ENCODE peak calls at places on chromosomes 6 and 20, in ten cellular contexts. O is cardiac muscle cell; T is right lobe of liver; R is mucosa of descending colon; H is PC-9; Q is CD8-positive, alpha-beta T cell; N is HepG2; D is lower lobe of right lung; W is GM12865; V is fibroblast of mammary gland. C is an unnamed sample.

GRCh38 chr6:139161817-139162284 is 27.0 kb downstream of the HECA start:
- DNase-seq in H (no peak), W (peak), N (no peak), D (no peak), R (no peak), O (no peak), Q (peak), T (no peak), V (no peak), C (no peak)

GRCh38 chr6:148746363-148747144 is at the start of gene UST:
- DNase-seq in T (peak), W (peak), O (peak), R (peak), D (peak), N (no peak), V (peak), H (peak), Q (peak), C (peak)

GRCh38 chr6:139846538-139847321 is 472.3 kb upstream of the CITED2 start:
- DNase-seq in N (no peak), V (no peak), R (peak), D (peak), T (no peak), Q (no peak), H (no peak), W (no peak), O (peak), C (no peak)

GRCh38 chr6:20086992-20087391 is 125.3 kb downstream of the MBOAT1 start:
- DNase-seq in O (no peak), Q (no peak), W (no peak), V (no peak), D (no peak), R (no peak), N (no peak), H (no peak), T (no peak), C (no peak)

GRCh38 chr6:149389509-149390297 is 10.4 kb upstream of the SUMO4 start:
- DNase-seq in R (no peak), Q (no peak), V (peak), O (no peak), H (no peak), W (no peak), T (no peak), N (no peak), D (no peak), C (no peak)

GRCh38 chr20:8291873-8292272 is 159.8 kb downstream of the PLCB1 start:
- DNase-seq in R (no peak), T (no peak), V (no peak), W (no peak), O (no peak), H (no peak), Q (no peak), N (no peak), D (no peak), C (peak)

GRCh38 chr20:17957505-17958325 is 10.9 kb downstream of the SNX5 start:
- DNase-seq in N (no peak), R (no peak), D (no peak), T (no peak), O (no peak), W (no peak), Q (no peak), H (no peak), V (no peak), C (no peak)

GRCh38 chr6:131199568-131200272 is 64.5 kb downstream of the AKAP7 start:
- DNase-seq in R (peak), H (no peak), W (peak), D (no peak), Q (peak), N (peak), O (peak), T (no peak), V (peak), C (peak)

GRCh38 chr6:14655201-14655988 is 537.8 kb downstream of the CD83 start:
- DNase-seq in H (no peak), N (no peak), O (no peak), R (no peak), T (no peak), V (no peak), D (no peak), Q (no peak), W (no peak), C (peak)
- H3K4me3 ChIP-seq in H (no peak), N (no peak), O (no peak), R (no peak), T (no peak), V (no peak), D (no peak), Q (no peak), W (no peak), C (no peak)

DNA sequence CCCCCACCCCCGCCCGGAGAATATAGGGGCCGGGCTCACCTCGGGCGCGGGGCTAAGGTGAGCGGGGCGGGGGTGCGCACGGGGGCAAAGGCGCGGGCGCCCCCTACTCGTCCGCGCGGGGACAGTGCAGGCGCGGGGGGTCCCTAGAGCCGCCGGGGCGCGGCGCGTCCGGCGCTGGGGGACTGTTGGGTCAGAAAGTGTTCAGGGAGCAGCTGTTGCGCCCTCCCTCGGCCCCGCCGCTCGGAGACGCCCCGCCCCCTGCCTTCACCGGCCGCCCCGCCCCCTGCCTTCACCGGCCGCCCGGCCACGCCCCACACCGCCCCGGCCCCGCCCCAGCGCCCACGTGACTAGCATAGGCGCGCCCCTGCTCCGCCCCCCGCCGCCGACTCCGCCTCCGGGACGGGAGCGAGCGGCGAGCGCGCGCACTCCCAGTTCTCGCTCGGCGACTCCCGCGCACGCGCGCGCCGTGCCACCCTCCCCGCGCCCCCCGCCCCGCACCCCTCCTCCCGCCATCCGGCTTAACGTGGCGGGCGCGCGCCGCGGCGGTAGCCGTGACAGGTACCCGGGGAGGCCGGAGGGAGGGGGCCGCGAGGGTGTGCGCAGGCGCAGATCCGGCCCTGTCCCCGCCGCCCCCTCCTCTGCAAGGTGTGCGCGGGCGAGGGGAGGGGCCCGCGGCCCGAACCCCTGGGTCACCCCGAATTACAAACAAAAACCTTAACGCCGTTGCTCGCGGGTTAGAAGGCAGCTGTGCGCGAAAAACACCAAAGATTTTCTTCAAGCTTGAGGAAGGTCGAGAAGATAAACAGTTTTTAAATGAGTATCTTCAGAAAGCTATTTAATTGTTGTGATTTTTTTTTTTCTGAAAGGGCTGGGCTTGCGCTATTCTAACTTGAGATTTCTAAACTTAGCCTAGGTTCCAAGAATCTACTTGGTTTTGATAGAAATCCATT is 704 bp upstream of the ZNF217 start:
- DNase-seq in Q (peak), R (peak), V (peak), T (peak), O (peak), D (peak), H (peak), W (peak), N (peak), C (peak)
- TF ChIP-seq CTCF in Q (no peak), R (no peak), V (no peak), T (no peak), O (peak), D (peak), H (no peak), W (peak), N (peak), C (no peak)

GRCh38 chr20:36149469-36149868 is 5.1 kb upstream of the EPB41L1 start:
- DNase-seq in Q (no peak), R (no peak), V (no peak), O (no peak), T (peak), W (no peak), H (no peak), N (no peak), D (no peak), C (no peak)

GRCh38 chr20:36150847-36151539 is 3.5 kb upstream of the EPB41L1 start:
- DNase-seq in V (no peak), T (no peak), D (no peak), Q (no peak), N (peak), O (no peak), H (no peak), R (no peak), W (no peak), C (no peak)

GRCh38 chr20:36149012-36149411 is 5.5 kb upstream of the EPB41L1 start:
- DNase-seq in V (no peak), T (no peak), N (no peak), Q (no peak), D (no peak), H (no peak), R (no peak), W (no peak), O (no peak), C (no peak)

GRCh38 chr20:36152266-36152665 is 2.3 kb upstream of the EPB41L1 start:
- DNase-seq in O (no peak), T (no peak), N (no peak), Q (no peak), V (no peak), R (no peak), D (no peak), H (no peak), W (no peak), C (peak)

DNA sequence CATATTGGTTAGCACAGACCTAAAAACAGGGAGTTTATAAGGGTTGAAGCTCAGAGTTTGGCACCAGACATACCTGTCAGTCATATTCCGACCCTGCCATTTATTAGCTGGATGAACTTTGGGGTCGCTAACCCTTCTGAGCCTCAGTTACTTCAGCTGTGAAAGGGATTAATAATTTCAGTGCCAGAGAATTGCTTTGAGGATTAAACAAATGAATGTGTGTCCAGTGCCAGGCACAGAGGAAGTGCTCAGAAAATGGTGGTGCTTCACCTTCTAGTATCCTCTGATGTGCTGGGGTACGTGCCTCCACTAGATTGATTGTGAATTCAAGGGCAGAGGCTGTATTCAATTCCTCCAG is 4.1 kb upstream of the EPB41L1 start:
- DNase-seq in Q (no peak), N (no peak), T (no peak), R (no peak), V (no peak), O (no peak), D (no peak), H (no peak), W (no peak), C (no peak)
- H3K4me3 ChIP-seq in Q (no peak), N (no peak), T (no peak), R (no peak), V (no peak), O (no peak), D (no peak), H (no peak), W (no peak), C (no peak)

DNA sequence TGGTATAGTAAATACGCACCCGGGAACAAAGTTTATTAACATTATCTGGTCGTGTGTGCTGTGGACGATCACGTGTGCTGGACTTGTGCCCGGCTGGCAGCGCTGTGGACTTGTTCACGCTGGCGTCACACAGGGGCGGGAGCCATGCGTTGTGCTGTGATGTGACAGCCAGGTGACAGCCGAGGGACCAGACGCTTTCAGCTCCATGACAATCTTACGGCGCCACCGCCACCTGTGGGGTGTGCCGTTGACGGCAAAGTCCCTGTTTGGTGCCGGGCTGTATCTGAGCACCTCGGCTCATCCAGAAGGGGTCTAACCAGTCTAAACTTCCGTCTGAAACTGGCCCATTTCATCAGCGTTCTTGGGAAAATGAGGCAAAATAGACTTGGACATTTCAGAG is 25.2 kb downstream of the DLL1 start:
- DNase-seq in R (peak), N (peak), W (no peak), T (peak), O (no peak), V (no peak), Q (no peak), D (peak), H (no peak), C (no peak)
- TF ChIP-seq CTCF in R (no peak), N (peak), W (no peak), T (peak), O (no peak), V (no peak), Q (no peak), D (no peak), H (no peak), C (no peak)

GRCh38 chr6:108118791-108119211 is 44.3 kb upstream of the OSTM1 start:
- DNase-seq in W (no peak), H (no peak), N (no peak), T (no peak), D (no peak), V (peak), Q (no peak), R (no peak), O (no peak), C (no peak)
- H3K4me3 ChIP-seq in W (peak), H (no peak), N (no peak), T (no peak), D (peak), V (peak), Q (peak), R (no peak), O (peak), C (peak)

DNA sequence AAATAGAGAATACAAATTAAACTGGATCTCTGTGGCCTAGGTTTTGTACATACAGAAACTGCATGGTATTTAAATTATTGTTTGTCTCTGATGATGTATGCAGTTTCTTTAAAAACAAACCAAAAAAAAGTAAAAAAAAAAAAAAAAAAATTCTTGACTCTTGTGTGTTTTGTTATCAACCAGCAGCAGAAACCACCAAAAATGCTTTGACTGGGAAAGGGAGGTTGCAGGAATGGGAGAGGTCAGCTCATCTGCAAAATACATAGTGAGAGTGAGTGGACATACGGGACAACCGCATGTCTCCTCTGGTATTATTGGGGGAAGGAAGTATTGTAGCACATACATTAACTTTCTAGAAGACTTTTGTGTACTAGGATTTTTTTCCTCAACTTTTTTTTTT is 38.0 kb downstream of the TBC1D7 start:
- DNase-seq in V (no peak), N (no peak), W (no peak), Q (no peak), H (no peak), D (no peak), R (no peak), T (peak), O (no peak), C (no peak)
- TF ChIP-seq CTCF in V (no peak), N (no peak), W (no peak), Q (no peak), H (no peak), D (no peak), R (no peak), T (no peak), O (no peak), C (no peak)

C was measured in cardiac fibroblast.